ENCODE peak calls at places on chromosomes 1 and 21, in eight cellular contexts. One of them, this sample, is unnamed.

GRCh38 chr1:215539803-215540575 is 27.1 kb upstream of the KCTD3 start:
- DNase-seq in heart right ventricle: no peak
- DNase-seq in RWPE1: no peak
- DNase-seq in A673: no peak
- DNase-seq in endodermal cell: no peak
- DNase-seq in stomach: peak; percentile 39
- DNase-seq in esophagus squamous epithelium: no peak
- DNase-seq in upper lobe of left lung: no peak
- DNase-seq in this sample: no peak

GRCh38 chr1:3669421-3669821 is 17.1 kb downstream of the TP73 start:
- DNase-seq in heart right ventricle: peak; percentile 21
- DNase-seq in RWPE1: no peak
- DNase-seq in A673: no peak
- DNase-seq in endodermal cell: peak; percentile 45
- DNase-seq in stomach: no peak
- DNase-seq in esophagus squamous epithelium: no peak
- DNase-seq in upper lobe of left lung: peak; percentile 18
- DNase-seq in this sample: no peak

GRCh38 chr1:145979746-145980435 is 15.4 kb downstream of the POLR3GL start:
- DNase-seq in heart right ventricle: no peak
- DNase-seq in RWPE1: no peak
- DNase-seq in A673: peak; percentile 55
- DNase-seq in endodermal cell: peak; percentile 46
- DNase-seq in stomach: peak; percentile 33
- DNase-seq in esophagus squamous epithelium: no peak
- DNase-seq in upper lobe of left lung: peak; percentile 74
- DNase-seq in this sample: no peak

GRCh38 chr21:44593598-44594405 is 1.5 kb upstream of the KRTAP10-6 start:
- DNase-seq in heart right ventricle: no peak
- DNase-seq in RWPE1: no peak
- DNase-seq in A673: no peak
- DNase-seq in endodermal cell: peak; percentile 58
- DNase-seq in stomach: no peak
- DNase-seq in esophagus squamous epithelium: no peak
- DNase-seq in upper lobe of left lung: no peak
- DNase-seq in this sample: no peak

GRCh38 chr21:16455978-16456377 is 726.2 kb downstream of the USP25 start:
- DNase-seq in heart right ventricle: no peak
- DNase-seq in RWPE1: no peak
- DNase-seq in A673: no peak
- DNase-seq in endodermal cell: no peak
- DNase-seq in stomach: no peak
- DNase-seq in esophagus squamous epithelium: no peak
- DNase-seq in upper lobe of left lung: no peak
- DNase-seq in this sample: no peak

GRCh38 chr1:72442251-72442650 is 159.9 kb upstream of the NEGR1 start:
- DNase-seq in heart right ventricle: no peak
- DNase-seq in RWPE1: no peak
- DNase-seq in A673: no peak
- DNase-seq in endodermal cell: no peak
- DNase-seq in stomach: no peak
- DNase-seq in esophagus squamous epithelium: no peak
- DNase-seq in upper lobe of left lung: no peak
- DNase-seq in this sample: no peak

GRCh38 chr1:153238536-153238935 is 21.0 kb upstream of the LORICRIN start:
- DNase-seq in heart right ventricle: no peak
- DNase-seq in RWPE1: peak; percentile 26
- DNase-seq in A673: peak; percentile 29
- DNase-seq in endodermal cell: peak; percentile 42
- DNase-seq in stomach: no peak
- DNase-seq in esophagus squamous epithelium: no peak
- DNase-seq in upper lobe of left lung: no peak
- DNase-seq in this sample: no peak

GRCh38 chr1:32801096-32801713 is 16.0 kb downstream of the YARS1 start:
- DNase-seq in heart right ventricle: no peak
- DNase-seq in RWPE1: no peak
- DNase-seq in A673: no peak
- DNase-seq in endodermal cell: no peak
- DNase-seq in stomach: no peak
- DNase-seq in esophagus squamous epithelium: no peak
- DNase-seq in upper lobe of left lung: no peak
- DNase-seq in this sample: no peak

GRCh38 chr21:29390778-29391177 is 92.1 kb downstream of the BACH1 start:
- DNase-seq in heart right ventricle: no peak
- DNase-seq in RWPE1: no peak
- DNase-seq in A673: peak; percentile 17
- DNase-seq in endodermal cell: no peak
- DNase-seq in stomach: no peak
- DNase-seq in esophagus squamous epithelium: no peak
- DNase-seq in upper lobe of left lung: no peak
- DNase-seq in this sample: no peak

GRCh38 chr1:3668585-3669300 is 16.4 kb downstream of the TP73 start:
- DNase-seq in heart right ventricle: peak; percentile 73
- DNase-seq in RWPE1: no peak
- DNase-seq in A673: no peak
- DNase-seq in endodermal cell: peak; percentile 93
- DNase-seq in stomach: peak; percentile 94
- DNase-seq in esophagus squamous epithelium: no peak
- DNase-seq in upper lobe of left lung: peak; percentile 95
- DNase-seq in this sample: no peak

GRCh38 chr1:27010226-27010994 is 2.2 kb downstream of the TENT5B start:
- DNase-seq in heart right ventricle: no peak
- DNase-seq in RWPE1: no peak
- DNase-seq in A673: no peak
- DNase-seq in endodermal cell: no peak
- DNase-seq in stomach: no peak
- DNase-seq in esophagus squamous epithelium: no peak
- DNase-seq in upper lobe of left lung: no peak
- DNase-seq in this sample: no peak

GRCh38 chr1:105483436-105483835 is 1573.0 kb upstream of the PRMT6 start:
- DNase-seq in heart right ventricle: no peak
- DNase-seq in RWPE1: no peak
- DNase-seq in A673: no peak
- DNase-seq in endodermal cell: no peak
- DNase-seq in stomach: no peak
- DNase-seq in esophagus squamous epithelium: no peak
- DNase-seq in upper lobe of left lung: no peak
- DNase-seq in this sample: no peak

GRCh38 chr1:155012052-155012546 is 9.5 kb downstream of the ZBTB7B start:
- DNase-seq in heart right ventricle: peak; percentile 62
- DNase-seq in RWPE1: peak; percentile 76
- DNase-seq in A673: peak; percentile 61
- DNase-seq in endodermal cell: peak; percentile 97
- DNase-seq in stomach: peak; percentile 70
- DNase-seq in esophagus squamous epithelium: no peak
- DNase-seq in upper lobe of left lung: peak; percentile 88
- DNase-seq in this sample: no peak

GRCh38 chr1:246632584-246633168 is 66.4 kb downstream of the CNST start:
- DNase-seq in heart right ventricle: no peak
- DNase-seq in RWPE1: peak; percentile 30
- DNase-seq in A673: no peak
- DNase-seq in endodermal cell: no peak
- DNase-seq in stomach: no peak
- DNase-seq in esophagus squamous epithelium: no peak
- DNase-seq in upper lobe of left lung: no peak
- DNase-seq in this sample: no peak

GRCh38 chr1:18120638-18121037 is 13.0 kb downstream of the IGSF21 start:
- DNase-seq in heart right ventricle: no peak
- DNase-seq in RWPE1: no peak
- DNase-seq in A673: no peak
- DNase-seq in endodermal cell: no peak
- DNase-seq in stomach: no peak
- DNase-seq in esophagus squamous epithelium: no peak
- DNase-seq in upper lobe of left lung: no peak
- DNase-seq in this sample: no peak

GRCh38 chr1:86993269-86993985 is 79.0 kb downstream of the HS2ST1 start:
- DNase-seq in heart right ventricle: no peak
- DNase-seq in RWPE1: no peak
- DNase-seq in A673: no peak
- DNase-seq in endodermal cell: no peak
- DNase-seq in stomach: no peak
- DNase-seq in esophagus squamous epithelium: no peak
- DNase-seq in upper lobe of left lung: no peak
- DNase-seq in this sample: no peak

GRCh38 chr1:99886179-99886578 is 36.0 kb downstream of the AGL start:
- DNase-seq in heart right ventricle: no peak
- DNase-seq in RWPE1: no peak
- DNase-seq in A673: no peak
- DNase-seq in endodermal cell: no peak
- DNase-seq in stomach: no peak
- DNase-seq in esophagus squamous epithelium: no peak
- DNase-seq in upper lobe of left lung: no peak
- DNase-seq in this sample: no peak

GRCh38 chr1:33986389-33987095 is 122.7 kb downstream of the HMGB4 start:
- DNase-seq in heart right ventricle: peak; percentile 50
- DNase-seq in RWPE1: peak; percentile 8
- DNase-seq in A673: no peak
- DNase-seq in endodermal cell: no peak
- DNase-seq in stomach: peak; percentile 45
- DNase-seq in esophagus squamous epithelium: no peak
- DNase-seq in upper lobe of left lung: no peak
- DNase-seq in this sample: no peak

GRCh38 chr1:8633741-8634493 is 183.5 kb downstream of the RERE start:
- DNase-seq in heart right ventricle: no peak
- DNase-seq in RWPE1: no peak
- DNase-seq in A673: no peak
- DNase-seq in endodermal cell: no peak
- DNase-seq in stomach: no peak
- DNase-seq in esophagus squamous epithelium: no peak
- DNase-seq in upper lobe of left lung: no peak
- DNase-seq in this sample: no peak
- H3K27ac ChIP-seq in heart right ventricle: no peak overlapping the region
- H3K27ac ChIP-seq in RWPE1: no peak overlapping the region
- H3K27ac ChIP-seq in A673: no peak overlapping the region
- H3K27ac ChIP-seq in endodermal cell: no peak overlapping the region
- H3K27ac ChIP-seq in stomach: no peak overlapping the region
- H3K27ac ChIP-seq in esophagus squamous epithelium: no peak overlapping the region
- H3K27ac ChIP-seq in upper lobe of left lung: no peak overlapping the region
- H3K27ac ChIP-seq in this sample: no peak overlapping the region

DNA sequence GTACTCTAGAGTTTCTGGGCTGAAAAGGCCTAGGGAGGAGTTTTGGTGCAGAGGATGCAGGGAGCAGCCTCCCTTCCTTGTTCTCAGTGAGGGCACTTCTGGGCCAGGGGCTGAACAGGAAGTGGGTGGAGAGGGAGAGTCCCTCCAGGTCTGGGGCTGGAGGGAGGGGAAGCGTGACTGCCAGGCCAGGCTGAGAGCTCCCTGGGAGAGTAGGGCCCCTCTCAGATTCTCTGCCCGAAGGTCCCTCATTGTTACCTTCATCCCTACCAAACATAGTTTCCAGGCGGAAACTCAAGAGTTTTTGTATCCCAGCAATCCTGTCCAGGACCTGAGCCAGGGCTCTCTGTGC is 36.8 kb downstream of the CITED4 start:
- DNase-seq in heart right ventricle: no peak
- DNase-seq in RWPE1: no peak
- DNase-seq in A673: no peak
- DNase-seq in endodermal cell: peak; percentile 78
- DNase-seq in stomach: no peak
- DNase-seq in esophagus squamous epithelium: no peak
- DNase-seq in upper lobe of left lung: peak; percentile 63
- DNase-seq in this sample: no peak
- H3K27ac ChIP-seq in heart right ventricle: no peak overlapping the region
- H3K27ac ChIP-seq in RWPE1: no peak overlapping the region
- H3K27ac ChIP-seq in A673: no peak overlapping the region
- H3K27ac ChIP-seq in endodermal cell: peak overlapping the region; percentile 66
- H3K27ac ChIP-seq in stomach: peak overlapping the region; percentile 13
- H3K27ac ChIP-seq in esophagus squamous epithelium: no peak overlapping the region
- H3K27ac ChIP-seq in upper lobe of left lung: peak overlapping the region; percentile 39
- H3K27ac ChIP-seq in this sample: no peak overlapping the region

GRCh38 chr21:34202553-34203332 is 129.4 kb downstream of the MRPS6 start:
- DNase-seq in heart right ventricle: no peak
- DNase-seq in RWPE1: no peak
- DNase-seq in A673: no peak
- DNase-seq in endodermal cell: peak; percentile 86
- DNase-seq in stomach: no peak
- DNase-seq in esophagus squamous epithelium: no peak
- DNase-seq in upper lobe of left lung: peak; percentile 61
- DNase-seq in this sample: no peak

GRCh38 chr21:34201001-34201400 is 127.6 kb downstream of the MRPS6 start:
- DNase-seq in heart right ventricle: no peak
- DNase-seq in RWPE1: no peak
- DNase-seq in A673: no peak
- DNase-seq in endodermal cell: no peak
- DNase-seq in stomach: no peak
- DNase-seq in esophagus squamous epithelium: no peak
- DNase-seq in upper lobe of left lung: peak; percentile 42
- DNase-seq in this sample: no peak

GRCh38 chr21:34200288-34200905 is 127.0 kb downstream of the MRPS6 start:
- DNase-seq in heart right ventricle: no peak
- DNase-seq in RWPE1: no peak
- DNase-seq in A673: no peak
- DNase-seq in endodermal cell: no peak
- DNase-seq in stomach: no peak
- DNase-seq in esophagus squamous epithelium: no peak
- DNase-seq in upper lobe of left lung: no peak
- DNase-seq in this sample: no peak

GRCh38 chr21:34199121-34199910 is 125.9 kb downstream of the MRPS6 start:
- DNase-seq in heart right ventricle: no peak
- DNase-seq in RWPE1: no peak
- DNase-seq in A673: no peak
- DNase-seq in endodermal cell: no peak
- DNase-seq in stomach: no peak
- DNase-seq in esophagus squamous epithelium: no peak
- DNase-seq in upper lobe of left lung: no peak
- DNase-seq in this sample: no peak

DNA sequence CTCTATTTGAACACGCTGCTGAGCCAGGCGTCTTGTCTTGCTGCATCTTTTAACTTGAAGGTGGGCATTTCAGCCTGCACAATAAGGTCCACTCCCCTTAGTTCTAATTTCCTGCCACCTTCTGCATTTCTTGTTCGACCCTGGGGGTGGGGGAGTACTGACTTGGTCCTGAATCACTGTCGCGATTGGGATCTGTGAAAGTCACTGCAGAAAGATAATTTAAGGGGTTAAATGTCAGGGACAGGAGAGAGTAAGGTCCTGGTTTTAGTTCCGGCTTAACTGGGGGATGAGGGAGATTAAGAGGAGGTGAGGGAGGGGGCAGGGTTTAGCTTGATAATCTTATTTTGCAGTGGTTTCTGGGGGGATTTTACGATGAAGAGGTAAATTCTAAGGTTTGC is 128.1 kb downstream of the MRPS6 start:
- DNase-seq in heart right ventricle: no peak
- DNase-seq in RWPE1: no peak
- DNase-seq in A673: no peak
- DNase-seq in endodermal cell: no peak
- DNase-seq in stomach: no peak
- DNase-seq in esophagus squamous epithelium: no peak
- DNase-seq in upper lobe of left lung: no peak
- DNase-seq in this sample: no peak
- H3K27ac ChIP-seq in heart right ventricle: peak overlapping the region; percentile 73
- H3K27ac ChIP-seq in RWPE1: no peak overlapping the region
- H3K27ac ChIP-seq in A673: no peak overlapping the region
- H3K27ac ChIP-seq in endodermal cell: peak overlapping the region; percentile 54
- H3K27ac ChIP-seq in stomach: peak overlapping the region; percentile 84
- H3K27ac ChIP-seq in esophagus squamous epithelium: peak overlapping the region; percentile 62
- H3K27ac ChIP-seq in upper lobe of left lung: peak overlapping the region; percentile 77
- H3K27ac ChIP-seq in this sample: no peak overlapping the region

DNA sequence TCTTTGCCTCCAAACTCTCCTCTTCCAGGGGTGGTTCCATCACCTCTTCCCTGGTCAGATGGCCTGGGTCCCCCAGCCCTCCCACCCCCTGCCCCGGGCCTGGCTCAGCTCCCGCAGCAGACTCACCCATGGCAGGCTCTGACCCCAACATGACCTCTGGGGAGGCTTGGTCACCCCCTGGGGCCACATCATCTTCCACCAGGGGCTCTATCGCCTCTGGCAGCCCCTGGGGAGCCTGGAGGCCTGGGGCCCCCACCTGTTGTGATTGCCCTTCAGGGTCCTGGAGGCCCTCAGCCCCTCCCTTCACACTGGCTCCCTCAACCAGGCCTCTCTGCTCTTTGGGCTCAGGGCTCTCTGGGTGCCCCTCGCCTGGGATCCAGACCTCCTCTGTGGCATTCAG is 6.4 kb downstream of the NES start:
- DNase-seq in heart right ventricle: no peak
- DNase-seq in RWPE1: no peak
- DNase-seq in A673: no peak
- DNase-seq in endodermal cell: peak; percentile 65
- DNase-seq in stomach: no peak
- DNase-seq in esophagus squamous epithelium: no peak
- DNase-seq in upper lobe of left lung: no peak
- DNase-seq in this sample: no peak
- H3K27ac ChIP-seq in heart right ventricle: peak overlapping the region; percentile 94
- H3K27ac ChIP-seq in RWPE1: no peak overlapping the region
- H3K27ac ChIP-seq in A673: no peak overlapping the region
- H3K27ac ChIP-seq in endodermal cell: peak overlapping the region; percentile 84
- H3K27ac ChIP-seq in stomach: peak overlapping the region; percentile 78
- H3K27ac ChIP-seq in esophagus squamous epithelium: peak overlapping the region; percentile 26
- H3K27ac ChIP-seq in upper lobe of left lung: peak overlapping the region; percentile 81
- H3K27ac ChIP-seq in this sample: no peak overlapping the region